ENCODE peak calls at places on chromosomes 1 and 21, in five cellular contexts. F is astrocyte of the spinal cord, H is GM06990, B is bronchial epithelial cell, M is ascending aorta. C is an unnamed sample.

GRCh38 chr1:44785027-44785376 is 3.0 kb downstream of the BEST4 start:
- DNase-seq in F (no peak), H (no peak), B (no peak), M (no peak), C (no peak)

GRCh38 chr1:54549181-54549924 is 1.3 kb downstream of the ACOT11 start:
- DNase-seq in F (no peak), H (no peak), B (no peak), M (peak), C (no peak)

GRCh38 chr1:51443555-51443954 is 75.5 kb downstream of the EPS15 start:
- DNase-seq in F (no peak), H (no peak), B (no peak), M (no peak), C (no peak)

GRCh38 chr1:31227891-31228290 is 11.8 kb downstream of the NKAIN1 start:
- DNase-seq in F (no peak), H (no peak), B (no peak), M (no peak), C (no peak)

GRCh38 chr1:175317309-175317708 is 124.7 kb upstream of the KIAA0040 start:
- DNase-seq in F (no peak), H (no peak), B (no peak), M (no peak), C (peak)

GRCh38 chr1:74731399-74732052 is 1.3 kb downstream of the CRYZ start:
- DNase-seq in F (no peak), H (no peak), B (peak), M (no peak), C (no peak)

GRCh38 chr1:43801203-43801602 is 93.9 kb downstream of the ST3GAL3 start:
- DNase-seq in F (no peak), H (no peak), B (peak), M (no peak), C (no peak)

GRCh38 chr1:65509912-65510680 is 89.6 kb downstream of the LEPR start:
- DNase-seq in F (peak), H (no peak), B (no peak), M (no peak), C (peak)

GRCh38 chr1:221824025-221824424 is 82.1 kb upstream of the DUSP10 start:
- DNase-seq in F (peak), H (no peak), B (peak), M (no peak), C (peak)

GRCh38 chr1:149936992-149937705 is 470 bp upstream of the MTMR11 start:
- DNase-seq in F (peak), H (no peak), B (peak), M (no peak), C (peak)

GRCh38 chr1:221765527-221765926 is 23.6 kb upstream of the DUSP10 start:
- DNase-seq in F (no peak), H (no peak), B (peak), M (no peak), C (no peak)

GRCh38 chr1:221800831-221801610 is 59.1 kb upstream of the DUSP10 start:
- DNase-seq in F (no peak), H (no peak), B (no peak), M (no peak), C (no peak)

GRCh38 chr1:57489342-57490036 is 65.6 kb upstream of the DAB1 start:
- DNase-seq in F (peak), H (no peak), B (peak), M (no peak), C (peak)

GRCh38 chr1:109198043-109198695 is 15.5 kb upstream of the SARS1 start:
- DNase-seq in F (peak), H (no peak), B (peak), M (peak), C (peak)

GRCh38 chr1:205783904-205784303 is 8.6 kb upstream of the RAB29 start:
- DNase-seq in F (peak), H (no peak), B (no peak), M (peak), C (peak)

GRCh38 chr1:9194024-9194423 is 40.5 kb upstream of the H6PD start:
- DNase-seq in F (no peak), H (no peak), B (peak), M (no peak), C (no peak)

GRCh38 chr1:220344745-220345144 is 72.5 kb upstream of the RAB3GAP2 start:
- DNase-seq in F (no peak), H (peak), B (no peak), M (no peak), C (no peak)

GRCh38 chr1:114040273-114041043 is 61.2 kb downstream of the OLFML3 start:
- DNase-seq in F (no peak), H (no peak), B (peak), M (peak), C (peak)

GRCh38 chr1:27598288-27598687 is 5.7 kb downstream of the AHDC1 start:
- DNase-seq in F (no peak), H (no peak), B (no peak), M (peak), C (peak)

GRCh38 chr1:232786845-232787455 is 18.3 kb upstream of the MAP10 start:
- DNase-seq in F (no peak), H (no peak), B (no peak), M (no peak), C (no peak)

GRCh38 chr1:204348197-204348596 is 11.5 kb downstream of the PLEKHA6 start:
- DNase-seq in F (no peak), H (no peak), B (no peak), M (no peak), C (no peak)

GRCh38 chr1:41364444-41365319 is 3.4 kb downstream of the FOXO6 start:
- DNase-seq in F (no peak), H (no peak), B (no peak), M (no peak), C (no peak)

GRCh38 chr21:36796070-36796469 is 97.2 kb downstream of the SIM2 start:
- DNase-seq in F (no peak), H (no peak), B (no peak), M (no peak), C (no peak)

GRCh38 chr21:43866659-43867331 is 1.8 kb downstream of the AGPAT3 start:
- DNase-seq in F (no peak), H (peak), B (peak), M (no peak), C (peak)

GRCh38 chr1:58919986-58920376 is 136.1 kb upstream of the JUN start:
- DNase-seq in F (no peak), H (no peak), B (no peak), M (no peak), C (no peak)

DNA sequence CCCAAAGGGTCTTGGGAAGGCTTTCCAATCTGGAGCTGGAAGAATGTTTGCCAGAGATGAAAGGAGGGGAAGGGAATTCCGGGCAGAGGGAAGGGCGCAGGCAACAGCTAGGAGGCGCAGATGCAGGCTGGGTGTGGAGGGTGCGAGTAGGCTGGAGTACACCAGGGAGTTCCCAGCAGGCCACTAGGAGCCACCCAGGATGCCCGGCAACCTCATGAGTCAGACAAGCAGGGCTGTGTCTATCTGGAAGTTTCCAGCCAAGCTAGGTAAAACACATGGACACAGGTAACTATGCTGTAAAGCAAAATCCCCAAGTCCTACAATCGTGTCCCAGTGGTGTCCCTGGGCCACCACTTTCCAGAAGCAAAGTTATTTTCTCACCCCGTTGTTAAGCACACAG is 998 bp upstream of the NBL1 start:
- DNase-seq in F (peak), H (no peak), B (peak), M (no peak), C (peak)
- H3K4me3 ChIP-seq in F (peak), H (no peak), B (peak), M (peak), C (peak)

DNA sequence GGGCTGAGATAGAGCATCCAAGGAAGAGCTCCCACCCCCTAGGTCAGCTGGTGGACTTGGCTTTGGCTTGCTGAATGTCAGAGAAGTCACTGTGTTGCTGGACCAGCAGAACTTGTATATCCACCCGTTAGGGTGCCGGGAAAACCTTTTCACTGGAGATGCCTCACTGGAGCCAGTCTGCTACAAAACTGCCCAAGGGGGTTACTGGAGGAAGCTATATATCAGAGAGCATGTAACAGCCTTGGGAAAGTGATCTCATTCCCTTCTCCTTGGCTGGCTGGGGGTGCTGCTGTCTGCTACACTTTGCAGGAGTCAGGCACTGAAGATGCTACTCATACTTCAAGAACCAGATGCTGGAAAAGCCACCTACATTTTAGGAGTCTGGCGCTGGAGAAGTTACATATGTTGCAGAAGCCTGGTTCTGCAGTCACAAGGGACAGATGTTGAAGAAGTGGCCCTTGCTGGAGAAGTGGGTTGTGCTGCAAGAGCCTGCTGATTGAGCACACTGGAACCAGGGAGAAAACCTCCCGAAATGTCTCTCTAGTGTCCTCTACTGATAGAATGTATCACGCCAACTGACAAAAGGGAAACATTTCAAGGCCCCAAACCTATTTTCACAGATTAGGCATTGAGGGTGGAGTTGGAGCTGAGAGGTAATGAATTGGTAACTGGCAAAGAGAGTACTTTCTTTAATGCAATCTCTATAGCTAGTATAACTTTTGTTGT is 250.6 kb downstream of the SPATA17 start:
- DNase-seq in F (no peak), H (no peak), B (no peak), M (no peak), C (no peak)
- TF ChIP-seq CTCF in F (no peak), H (no peak), B (no peak), M (no peak), C (no peak)

GRCh38 chr1:7448986-7449385 is 322.1 kb upstream of the VAMP3 start:
- DNase-seq in F (no peak), H (no peak), B (no peak), M (no peak), C (no peak)

GRCh38 chr1:7449750-7450149 is 321.3 kb upstream of the VAMP3 start:
- DNase-seq in F (no peak), H (no peak), B (no peak), M (no peak), C (no peak)

GRCh38 chr1:7453038-7453437 is 318.1 kb upstream of the VAMP3 start:
- DNase-seq in F (no peak), H (no peak), B (no peak), M (no peak), C (no peak)

GRCh38 chr1:7447736-7448135 is 323.4 kb upstream of the VAMP3 start:
- DNase-seq in F (no peak), H (no peak), B (no peak), M (no peak), C (no peak)

GRCh38 chr1:7450772-7451171 is 320.3 kb upstream of the VAMP3 start:
- DNase-seq in F (no peak), H (no peak), B (no peak), M (no peak), C (no peak)
- H3K4me3 ChIP-seq in F (no peak), H (no peak), B (no peak), M (no peak), C (no peak)

GRCh38 chr1:223715710-223716103 is 3.4 kb downstream of the CAPN2 start:
- DNase-seq in F (no peak), H (no peak), B (no peak), M (no peak), C (no peak)

GRCh38 chr1:223713546-223714420 is 1.4 kb downstream of the CAPN2 start:
- DNase-seq in F (no peak), H (no peak), B (peak), M (no peak), C (no peak)

GRCh38 chr1:223716302-223716862 is 4.0 kb downstream of the CAPN2 start:
- DNase-seq in F (no peak), H (peak), B (no peak), M (no peak), C (no peak)

GRCh38 chr1:223714421-223714724 is 2.0 kb downstream of the CAPN2 start:
- DNase-seq in F (no peak), H (no peak), B (no peak), M (no peak), C (no peak)

GRCh38 chr1:223714849-223715709 is 2.7 kb downstream of the CAPN2 start:
- DNase-seq in F (peak), H (no peak), B (peak), M (no peak), C (peak)
- TF ChIP-seq CTCF in F (peak), H (peak), B (peak), M (no peak), C (no peak)

GRCh38 chr1:40338745-40339419 is 21.8 kb upstream of the COL9A2 start:
- DNase-seq in F (peak), H (peak), B (peak), M (peak), C (peak)
- H3K4me3 ChIP-seq in F (no peak), H (no peak), B (no peak), M (no peak), C (no peak)

GRCh38 chr1:245121523-245121922 is 33.3 kb upstream of the KIF26B start:
- DNase-seq in F (no peak), H (no peak), B (no peak), M (no peak), C (no peak)
- TF ChIP-seq CTCF in F (no peak), H (no peak), B (no peak), M (no peak), C (peak)

C was measured in choroid plexus epithelial cell.